ENCODE peak calls at places on chromosomes 7 and 10, in nine cellular contexts. V is Kasumi-1; G is Calu3; O is T-helper 1 cell; U is stimulated activated CD4-positive, alpha-beta T cell treated with anti-CD3 and anti-CD28 coated beads, TNF-alpha, amount 100 ng/mL, for 48 hours; A is T1000; T is D341Med; W is AG04450; B is ovary. C is an unnamed sample.

GRCh38 chr7:100520138-100520537 is 18.9 kb upstream of the AGFG2 start:
- DNase-seq in V (no peak), G (no peak), O (no peak), U (no peak), A (no peak), T (no peak), W (no peak), B (no peak), C (no peak)

GRCh38 chr10:63375859-63376258 is 89.9 kb downstream of the JMJD1C start:
- DNase-seq in V (no peak), G (no peak), O (no peak), U (no peak), A (no peak), T (no peak), W (no peak), B (no peak), C (no peak)

GRCh38 chr10:116947838-116948529 is 57.0 kb downstream of the SHTN1 start:
- DNase-seq in V (no peak), G (peak), O (no peak), U (no peak), A (no peak), T (no peak), W (no peak), B (no peak), C (no peak)

GRCh38 chr7:158723714-158724385 is 19.2 kb upstream of the NCAPG2 start:
- DNase-seq in V (no peak), G (no peak), O (no peak), U (no peak), A (no peak), T (no peak), W (no peak), B (no peak), C (no peak)

GRCh38 chr7:3482147-3482921 is 181.3 kb downstream of the SDK1 start:
- DNase-seq in V (no peak), G (peak), O (no peak), U (no peak), A (peak), T (no peak), W (peak), B (no peak), C (no peak)

GRCh38 chr7:93014410-93014809 is 103.4 kb downstream of the SAMD9 start:
- DNase-seq in V (peak), G (peak), O (no peak), U (no peak), A (no peak), T (no peak), W (no peak), B (no peak), C (no peak)

GRCh38 chr10:33453081-33453850 is 118.8 kb upstream of the NRP1 start:
- DNase-seq in V (no peak), G (no peak), O (no peak), U (no peak), A (no peak), T (no peak), W (no peak), B (no peak), C (peak)

GRCh38 chr10:59222788-59223187 is 46.3 kb downstream of the PHYHIPL start:
- DNase-seq in V (no peak), G (no peak), O (no peak), U (no peak), A (no peak), T (no peak), W (no peak), B (no peak), C (peak)

GRCh38 chr7:3300651-3301471 is at the start of gene SDK1:
- DNase-seq in V (no peak), G (peak), O (peak), U (peak), A (peak), T (peak), W (peak), B (peak), C (peak)

GRCh38 chr7:106386958-106387357 is 102.2 kb upstream of the NAMPT start:
- DNase-seq in V (no peak), G (no peak), O (no peak), U (no peak), A (no peak), T (no peak), W (no peak), B (no peak), C (no peak)

GRCh38 chr10:116798859-116799258 is 50.4 kb upstream of the ENO4 start:
- DNase-seq in V (no peak), G (no peak), O (no peak), U (no peak), A (no peak), T (no peak), W (no peak), B (no peak), C (no peak)

GRCh38 chr10:14254368-14254767 is 76.4 kb downstream of the FRMD4A start:
- DNase-seq in V (no peak), G (no peak), O (no peak), U (no peak), A (no peak), T (no peak), W (no peak), B (no peak), C (no peak)

GRCh38 chr10:31804416-31804815 is 124.2 kb downstream of the ARHGAP12 start:
- DNase-seq in V (no peak), G (no peak), O (no peak), U (no peak), A (no peak), T (no peak), W (no peak), B (no peak), C (no peak)

GRCh38 chr7:141333459-141333858 is 217.8 kb upstream of the AGK start:
- DNase-seq in V (no peak), G (no peak), O (no peak), U (no peak), A (no peak), T (no peak), W (no peak), B (no peak), C (peak)

GRCh38 chr10:129962092-129962494 is 2.0 kb downstream of the EBF3 start:
- DNase-seq in V (no peak), G (no peak), O (no peak), U (no peak), A (no peak), T (no peak), W (no peak), B (no peak), C (no peak)

GRCh38 chr10:116602648-116603400 is 12.1 kb downstream of the PNLIPRP1 start:
- DNase-seq in V (no peak), G (no peak), O (no peak), U (no peak), A (no peak), T (no peak), W (no peak), B (no peak), C (no peak)

GRCh38 chr7:76057813-76058145 is 9.9 kb downstream of the MDH2 start:
- DNase-seq in V (no peak), G (no peak), O (no peak), U (no peak), A (no peak), T (no peak), W (no peak), B (no peak), C (no peak)

GRCh38 chr7:158742065-158742821 is 37.6 kb upstream of the NCAPG2 start:
- DNase-seq in V (no peak), G (no peak), O (no peak), U (no peak), A (no peak), T (no peak), W (no peak), B (no peak), C (no peak)

GRCh38 chr10:106440767-106441166 is 723.7 kb downstream of the SORCS1 start:
- DNase-seq in V (no peak), G (no peak), O (no peak), U (no peak), A (no peak), T (no peak), W (no peak), B (no peak), C (no peak)

GRCh38 chr7:74059681-74060588 is 23.7 kb upstream of the LIMK1 start:
- DNase-seq in V (no peak), G (peak), O (no peak), U (no peak), A (no peak), T (peak), W (no peak), B (no peak), C (no peak)

GRCh38 chr7:26208040-26208439 is 6.5 kb downstream of the CBX3 start:
- DNase-seq in V (no peak), G (no peak), O (no peak), U (no peak), A (no peak), T (no peak), W (no peak), B (no peak), C (no peak)

GRCh38 chr7:36349626-36350025 is 40.0 kb upstream of the ANLN start:
- DNase-seq in V (no peak), G (no peak), O (no peak), U (no peak), A (no peak), T (no peak), W (no peak), B (no peak), C (no peak)

GRCh38 chr10:110977662-110978061 is 58.3 kb downstream of the SHOC2 start:
- DNase-seq in V (no peak), G (no peak), O (no peak), U (no peak), A (no peak), T (no peak), W (no peak), B (no peak), C (no peak)

GRCh38 chr7:151176401-151176800 is 8.9 kb upstream of the GBX1 start:
- DNase-seq in V (no peak), G (no peak), O (no peak), U (no peak), A (no peak), T (no peak), W (no peak), B (no peak), C (no peak)

GRCh38 chr10:124741281-124741921 is 2.8 kb downstream of the FAM53B start:
- DNase-seq in V (peak), G (peak), O (peak), U (peak), A (peak), T (peak), W (no peak), B (peak), C (peak)

GRCh38 chr10:95395947-95396449 is 105.2 kb upstream of the PDLIM1 start:
- DNase-seq in V (no peak), G (no peak), O (no peak), U (no peak), A (no peak), T (peak), W (no peak), B (no peak), C (no peak)

GRCh38 chr7:31119249-31119648 is 67.1 kb downstream of the ADCYAP1R1 start:
- DNase-seq in V (no peak), G (no peak), O (no peak), U (no peak), A (no peak), T (no peak), W (no peak), B (no peak), C (no peak)

GRCh38 chr10:77609781-77610272 is 27.8 kb downstream of the KCNMA1 start:
- DNase-seq in V (peak), G (no peak), O (no peak), U (no peak), A (no peak), T (no peak), W (no peak), B (peak), C (no peak)

GRCh38 chr7:132836746-132837145 is 245.1 kb downstream of the CHCHD3 start:
- DNase-seq in V (no peak), G (no peak), O (no peak), U (no peak), A (no peak), T (no peak), W (no peak), B (no peak), C (peak)

GRCh38 chr7:95324396-95324795 is at the start of gene PON1:
- DNase-seq in V (no peak), G (peak), O (peak), U (no peak), A (no peak), T (no peak), W (no peak), B (no peak), C (no peak)

GRCh38 chr10:63260860-63261251 is 127.7 kb downstream of the NRBF2 start:
- DNase-seq in V (peak), G (no peak), O (no peak), U (no peak), A (no peak), T (no peak), W (no peak), B (no peak), C (no peak)

GRCh38 chr10:3226960-3227724 is 54.6 kb upstream of the PITRM1 start:
- DNase-seq in V (peak), G (no peak), O (no peak), U (no peak), A (no peak), T (no peak), W (no peak), B (no peak), C (peak)

GRCh38 chr7:20348408-20348807 is 17.7 kb downstream of the ITGB8 start:
- DNase-seq in V (no peak), G (no peak), O (no peak), U (no peak), A (no peak), T (no peak), W (no peak), B (no peak), C (no peak)

GRCh38 chr7:155821851-155822250 is 9.6 kb upstream of the SHH start:
- DNase-seq in V (no peak), G (no peak), O (no peak), U (no peak), A (no peak), T (no peak), W (no peak), B (no peak), C (no peak)

C was measured in AG08396.